ENCODE peak calls at places on chromosome 7, in five cellular contexts. T, C, L, O and F are unnamed samples.

GRCh38 chr7:119935418-119936025 is 337.5 kb upstream of the KCND2 start:
- DNase-seq in T (peak), C (peak), L (no peak), O (no peak), F (peak)

GRCh38 chr7:146319625-146320024 is 203.0 kb downstream of the CNTNAP2 start:
- DNase-seq in T (no peak), C (no peak), L (no peak), O (no peak), F (no peak)

GRCh38 chr7:134947831-134948230 is 38.5 kb upstream of the AGBL3 start:
- DNase-seq in T (no peak), C (no peak), L (no peak), O (no peak), F (no peak)

GRCh38 chr7:155549226-155549625 is 2.9 kb upstream of the CNPY1 start:
- DNase-seq in T (no peak), C (no peak), L (no peak), O (no peak), F (no peak)

GRCh38 chr7:55053651-55054226 is 34.9 kb downstream of the EGFR start:
- DNase-seq in T (no peak), C (peak), L (no peak), O (no peak), F (no peak)

GRCh38 chr7:16546921-16547505 is 20.4 kb downstream of the LRRC72 start:
- DNase-seq in T (no peak), C (no peak), L (no peak), O (no peak), F (no peak)

GRCh38 chr7:22675436-22675835 is 51.6 kb upstream of the IL6 start:
- DNase-seq in T (no peak), C (peak), L (no peak), O (no peak), F (no peak)

GRCh38 chr7:6290345-6290744 is 17.9 kb upstream of the CYTH3 start:
- DNase-seq in T (no peak), C (no peak), L (no peak), O (no peak), F (peak)

GRCh38 chr7:105024734-105025133 is 10.7 kb downstream of the KMT2E start:
- DNase-seq in T (no peak), C (peak), L (no peak), O (no peak), F (no peak)

GRCh38 chr7:12028508-12028907 is 182.6 kb upstream of the TMEM106B start:
- DNase-seq in T (no peak), C (peak), L (no peak), O (no peak), F (peak)

GRCh38 chr7:34138483-34138882 is 233.1 kb downstream of the BMPER start:
- DNase-seq in T (no peak), C (no peak), L (no peak), O (no peak), F (no peak)

GRCh38 chr7:90570373-90570959 is 25.7 kb upstream of the CDK14 start:
- DNase-seq in T (no peak), C (peak), L (no peak), O (no peak), F (no peak)

GRCh38 chr7:891805-892204 is 15.5 kb downstream of the GET4 start:
- DNase-seq in T (no peak), C (no peak), L (no peak), O (no peak), F (no peak)

GRCh38 chr7:22557167-22557566 is 57.2 kb upstream of the STEAP1B start:
- DNase-seq in T (no peak), C (no peak), L (no peak), O (no peak), F (no peak)

GRCh38 chr7:8305625-8306388 is 43.8 kb upstream of the ICA1 start:
- DNase-seq in T (no peak), C (no peak), L (no peak), O (no peak), F (no peak)

GRCh38 chr7:31073486-31074383 is 21.6 kb downstream of the ADCYAP1R1 start:
- DNase-seq in T (no peak), C (no peak), L (no peak), O (no peak), F (peak)

GRCh38 chr7:150351587-150352194 is 10.3 kb upstream of the RARRES2 start:
- DNase-seq in T (no peak), C (peak), L (no peak), O (no peak), F (no peak)

GRCh38 chr7:110839866-110840265 is 251.1 kb upstream of the LRRN3 start:
- DNase-seq in T (no peak), C (peak), L (no peak), O (no peak), F (no peak)

GRCh38 chr7:90839892-90840291 is 243.8 kb downstream of the CDK14 start:
- DNase-seq in T (no peak), C (no peak), L (no peak), O (no peak), F (no peak)

GRCh38 chr7:47444376-47445098 is 137.4 kb downstream of the TNS3 start:
- DNase-seq in T (no peak), C (no peak), L (no peak), O (no peak), F (peak)

GRCh38 chr7:99505324-99505662 is 831 bp downstream of the ZKSCAN5 start:
- DNase-seq in T (no peak), C (peak), L (no peak), O (no peak), F (no peak)

GRCh38 chr7:151633516-151633812 is 113.8 kb upstream of the RHEB start:
- DNase-seq in T (no peak), C (no peak), L (no peak), O (no peak), F (no peak)